ENCODE peak calls at places on chromosomes 13 and 19, in five cellular contexts. B is WTC11, Q is GM20000, H is neural crest cell, I is AG04449. X is an unnamed sample.
A peak's percentile ranks its signal among the peaks of the same experiment; 100 is the strongest.

GRCh38 chr13:33743438-33744368 is 74.2 kb upstream of the RFC3 start:
- DNase-seq in B (no peak), Q (peak; percentile 50), I (no peak), H (no peak), X (no peak)

GRCh38 chr19:575527-576506 is 3.4 kb downstream of the BSG start:
- DNase-seq in B (no peak), I (no peak), Q (no peak), H (no peak), X (peak; percentile 46)

GRCh38 chr13:44142911-44143665 is 230.5 kb upstream of the SERP2 start:
- DNase-seq in Q (no peak), B (no peak), H (no peak), I (no peak), X (peak; percentile 40)

GRCh38 chr19:12800873-12801465 is 631 bp downstream of the PRDX2 start:
- DNase-seq in H (no peak), I (no peak), Q (no peak), B (peak; percentile 54), X (no peak)

GRCh38 chr13:102598061-102598460 is 1.3 kb downstream of the TPP2 start:
- DNase-seq in B (no peak), H (no peak), Q (no peak), I (no peak), X (no peak)

GRCh38 chr19:46687438-46688145 is 26.6 kb upstream of the DACT3 start:
- DNase-seq in B (no peak), Q (no peak), I (no peak), H (no peak), X (no peak)

GRCh38 chr19:33024398-33024797 is 40.3 kb downstream of the RHPN2 start:
- DNase-seq in H (no peak), I (no peak), B (no peak), Q (no peak), X (no peak)

GRCh38 chr19:897442-898039 is 4.3 kb downstream of the RNU6-9 start:
- DNase-seq in I (no peak), B (peak; percentile 66), H (no peak), Q (no peak), X (no peak)

GRCh38 chr13:78060966-78061365 is 142.3 kb upstream of the EDNRB start:
- DNase-seq in H (no peak), B (no peak), I (no peak), Q (no peak), X (no peak)

GRCh38 chr13:112179421-112179820 is 112.5 kb downstream of the SOX1 start:
- DNase-seq in H (no peak), I (no peak), B (no peak), Q (no peak), X (no peak)

GRCh38 chr13:74070065-74070464 is 64.1 kb downstream of the KLF12 start:
- DNase-seq in B (no peak), I (no peak), Q (no peak), H (no peak), X (no peak)

GRCh38 chr13:26257049-26257448 is 3.1 kb downstream of the CDK8 start:
- DNase-seq in B (no peak), H (no peak), Q (peak; percentile 22), I (no peak), X (no peak)

GRCh38 chr19:35363711-35364425 is 5.6 kb downstream of the FFAR3 start:
- DNase-seq in I (no peak), Q (no peak), B (no peak), H (no peak), X (no peak)

GRCh38 chr13:23934481-23934880 is 37.2 kb upstream of the C1QTNF9B start:
- DNase-seq in Q (no peak), H (no peak), I (no peak), B (no peak), X (peak; percentile 82)

GRCh38 chr13:39038569-39038898 is 278 bp downstream of the NHLRC3 start:
- DNase-seq in Q (peak; percentile 24), I (no peak), H (no peak), B (no peak), X (no peak)

GRCh38 chr13:48221301-48222190 is 11.5 kb upstream of the ITM2B start:
- DNase-seq in Q (no peak), H (no peak), B (no peak), I (no peak), X (no peak)

GRCh38 chr19:33390908-33391630 is 17.6 kb downstream of the CEBPG start:
- DNase-seq in I (no peak), Q (no peak), B (no peak), H (no peak), X (no peak)

GRCh38 chr13:93227906-93228801 is 1.5 kb downstream of the GPC6 start:
- DNase-seq in I (no peak), H (peak; percentile 67), B (peak; percentile 79), Q (no peak), X (peak; percentile 85)
- TF ChIP-seq CTCF in I (peak; percentile 84), H (peak; percentile 73), B (peak; percentile 34), Q (no peak), X (peak; percentile 47)

DNA sequence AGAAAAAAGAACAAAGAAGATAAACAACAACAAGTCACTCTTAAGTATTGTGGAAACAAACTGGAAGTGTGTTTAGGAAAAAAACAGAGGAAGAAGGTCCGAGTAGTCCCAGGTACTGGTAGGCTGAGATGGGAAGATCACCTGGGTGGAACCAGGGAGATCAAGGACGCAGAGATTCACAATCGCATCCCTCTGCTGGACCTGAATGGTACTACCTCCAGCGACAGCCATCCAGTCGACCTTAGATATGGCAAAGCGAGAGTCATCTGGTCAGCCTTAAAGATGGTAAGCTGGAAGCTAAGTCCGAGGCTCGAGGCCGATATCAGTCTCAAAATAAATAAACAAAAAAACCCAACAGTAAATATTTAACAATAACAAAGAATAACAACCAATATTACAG is 44.9 kb upstream of the ZNF91 start:
- DNase-seq in B (peak; percentile 43), Q (no peak), H (no peak), I (no peak), X (no peak)
- TF ChIP-seq CTCF in B (no peak), Q (no peak), H (no peak), I (no peak), X (peak; percentile 15)

GRCh38 chr13:53004605-53005004 is 24.0 kb upstream of the OLFM4 start:
- DNase-seq in I (no peak), Q (no peak), H (no peak), B (no peak), X (no peak)
- TF ChIP-seq CTCF in I (no peak), Q (no peak), H (peak; percentile 19), B (no peak), X (no peak)

GRCh38 chr19:45404557-45405434 is at the start of gene PPP1R13L:
- DNase-seq in I (no peak), B (peak; percentile 97), Q (peak; percentile 89), H (no peak), X (peak; percentile 66)

GRCh38 chr19:45403272-45403671 is 1.6 kb downstream of the PPP1R13L start:
- DNase-seq in Q (no peak), H (no peak), I (no peak), B (no peak), X (no peak)

GRCh38 chr19:45401815-45402468 is 2.9 kb downstream of the PPP1R13L start:
- DNase-seq in I (no peak), H (no peak), Q (no peak), B (no peak), X (no peak)

GRCh38 chr19:45403781-45404556 is 900 bp downstream of the PPP1R13L start:
- DNase-seq in B (peak; percentile 94), Q (peak; percentile 90), I (no peak), H (peak; percentile 39), X (no peak)

GRCh38 chr19:45402469-45403070 is 2.3 kb downstream of the PPP1R13L start:
- DNase-seq in B (peak; percentile 78), Q (peak; percentile 69), H (peak; percentile 59), I (no peak), X (no peak)
- TF ChIP-seq CTCF in B (peak; percentile 68), Q (peak; percentile 56), H (peak; percentile 78), I (peak; percentile 68), X (peak; percentile 10)

GRCh38 chr19:45249261-45250033 is 1.6 kb upstream of the MARK4 start:
- DNase-seq in Q (no peak), H (no peak), I (no peak), B (no peak), X (no peak)

GRCh38 chr19:45247136-45247535 is 1.9 kb upstream of the EXOC3L2 start:
- DNase-seq in Q (no peak), B (no peak), I (no peak), H (no peak), X (no peak)

GRCh38 chr19:45250832-45251451 is at the start of gene MARK4:
- DNase-seq in B (peak; percentile 54), I (no peak), H (peak; percentile 48), Q (peak; percentile 99), X (peak; percentile 26)

GRCh38 chr19:45251452-45252354 is 632 bp downstream of the MARK4 start:
- DNase-seq in I (no peak), B (peak; percentile 42), H (peak; percentile 24), Q (peak; percentile 77), X (no peak)

GRCh38 chr19:45250216-45250831 is 747 bp upstream of the MARK4 start:
- DNase-seq in I (no peak), H (no peak), Q (no peak), B (no peak), X (no peak)
- TF ChIP-seq CTCF in I (no peak), H (no peak), Q (no peak), B (no peak), X (no peak)

GRCh38 chr19:5432687-5433086 is 22.5 kb upstream of the ZNRF4 start:
- DNase-seq in I (no peak), Q (no peak), H (no peak), B (no peak), X (no peak)
- TF ChIP-seq CTCF in I (no peak), Q (no peak), H (no peak), B (no peak), X (no peak)

DNA sequence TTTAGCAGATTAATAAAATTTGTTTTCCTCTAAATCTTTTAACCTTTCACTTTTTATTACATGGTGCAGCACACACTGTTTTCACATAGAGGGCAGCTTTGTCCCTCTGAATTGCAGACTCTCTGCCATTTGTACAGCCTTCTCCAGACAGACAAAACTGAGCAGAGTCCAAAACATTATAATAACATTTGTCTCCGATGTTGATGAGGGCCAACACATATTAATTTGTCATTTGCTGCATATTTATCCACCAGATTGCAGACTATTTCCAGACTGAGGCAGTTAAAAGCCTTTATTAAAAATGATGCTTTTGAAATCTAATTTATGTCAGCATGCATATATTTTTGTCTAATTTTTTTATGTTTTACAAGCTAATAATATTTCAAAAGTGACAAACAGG is 1251.9 kb upstream of the SLC10A2 start:
- DNase-seq in Q (no peak), B (no peak), I (no peak), H (no peak), X (peak; percentile 34)
- TF ChIP-seq CTCF in Q (no peak), B (no peak), I (peak; percentile 6), H (peak; percentile 65), X (peak; percentile 35)

X was measured in fibroblast of mammary gland.